ENCODE peak calls at places on chromosomes 12 and 14, in six cellular contexts. B is GM19239, T is head of caudate nucleus, V is GF-D8, C is NCI-H748 treated with DMSO at 0.1 percent for 48 hours, W is fibroblast of mammary gland. G is an unnamed sample.

GRCh38 chr14:93089501-93090269 is 26.0 kb downstream of the ITPK1 start:
- DNase-seq in B (no peak), C (no peak), T (no peak), W (no peak), V (no peak), G (no peak)

GRCh38 chr12:39003541-39004160 is 98.3 kb upstream of the CPNE8 start:
- DNase-seq in V (no peak), C (no peak), B (no peak), W (no peak), T (no peak), G (no peak)

GRCh38 chr12:86574143-86574542 is 318.0 kb upstream of the MGAT4C start:
- DNase-seq in V (no peak), B (no peak), T (no peak), C (no peak), W (no peak), G (no peak)

GRCh38 chr12:10701226-10701681 is 21.9 kb downstream of the YBX3 start:
- DNase-seq in V (no peak), T (no peak), B (no peak), W (peak), C (no peak), G (no peak)

GRCh38 chr12:116797885-116798284 is 59.8 kb downstream of the RNFT2 start:
- DNase-seq in T (no peak), V (no peak), C (no peak), B (no peak), W (no peak), G (no peak)

GRCh38 chr14:60981626-60982455 is 796 bp downstream of the SLC38A6 start:
- DNase-seq in W (peak), B (no peak), C (peak), T (peak), V (peak), G (no peak)

GRCh38 chr14:72000907-72001306 is 68.7 kb downstream of the RGS6 start:
- DNase-seq in V (no peak), B (no peak), C (no peak), W (no peak), T (peak), G (no peak)

GRCh38 chr12:71075743-71076142 is 82.1 kb downstream of the TSPAN8 start:
- DNase-seq in T (no peak), W (no peak), C (no peak), B (no peak), V (no peak), G (no peak)

GRCh38 chr14:99753225-99754140 is 39.7 kb upstream of the EML1 start:
- DNase-seq in C (no peak), T (no peak), V (no peak), B (no peak), W (no peak), G (no peak)

GRCh38 chr12:131942671-131943070 is 7.1 kb upstream of the EP400 start:
- DNase-seq in B (no peak), W (no peak), V (no peak), C (no peak), T (no peak), G (no peak)

GRCh38 chr12:13559318-13559978 is 362.9 kb downstream of the EMP1 start:
- DNase-seq in W (no peak), B (no peak), C (no peak), T (no peak), V (no peak), G (no peak)

GRCh38 chr14:52060080-52060479 is 8.8 kb downstream of the NID2 start:
- DNase-seq in C (no peak), B (no peak), V (no peak), T (no peak), W (peak), G (no peak)

GRCh38 chr14:22002860-22003284 is 329.3 kb upstream of the OR4E1 start:
- DNase-seq in T (peak), B (no peak), W (no peak), C (no peak), V (no peak), G (no peak)

GRCh38 chr14:78164226-78164853 is 5.8 kb upstream of the NRXN3 start:
- DNase-seq in C (peak), T (peak), B (peak), W (peak), V (no peak), G (no peak)

GRCh38 chr12:65335021-65335714 is 56.7 kb downstream of the MSRB3 start:
- DNase-seq in V (no peak), T (no peak), W (peak), C (no peak), B (no peak), G (no peak)

GRCh38 chr12:52658196-52658595 is 6.2 kb upstream of the KRT2 start:
- DNase-seq in V (no peak), B (no peak), W (no peak), C (no peak), T (no peak), G (no peak)

GRCh38 chr12:31589896-31590729 is 823 bp downstream of the DENND5B start:
- DNase-seq in T (peak), C (peak), V (no peak), W (peak), B (peak), G (peak)

GRCh38 chr12:23895792-23896218 is 53.7 kb downstream of the SOX5 start:
- DNase-seq in V (no peak), W (no peak), B (no peak), T (no peak), C (peak), G (no peak)

GRCh38 chr14:68662395-68662794 is 130.5 kb downstream of the ZFP36L1 start:
- DNase-seq in V (no peak), T (no peak), C (no peak), W (peak), B (no peak), G (no peak)

GRCh38 chr14:51304428-51304827 is 64.4 kb downstream of the TMX1 start:
- DNase-seq in W (peak), V (no peak), B (no peak), T (no peak), C (no peak), G (no peak)

GRCh38 chr14:99273025-99273723 is 1.2 kb upstream of the BCL11B start:
- DNase-seq in W (no peak), V (no peak), T (peak), C (peak), B (no peak), G (no peak)

GRCh38 chr12:102095677-102096263 is 24.1 kb downstream of the NUP37 start:
- DNase-seq in T (no peak), W (peak), V (peak), B (no peak), C (peak), G (no peak)

GRCh38 chr12:95976416-95976832 is 19.7 kb downstream of the HAL start:
- DNase-seq in C (no peak), V (no peak), B (no peak), T (no peak), W (peak), G (no peak)

G was measured in 8988T.